ENCODE peak calls at places on chromosomes 5 and 9, in seven cellular contexts. One of them, this sample, is unnamed.
A peak's percentile ranks its signal among the peaks of the same experiment; 100 is the strongest.

GRCh38 chr5:169856571-169856970 is 123.7 kb downstream of the INSYN2B start:
- DNase-seq in endodermal cell: no peak
- DNase-seq in dorsolateral prefrontal cortex: no peak
- DNase-seq in glutamatergic neuron: no peak
- DNase-seq in T-helper 22 cell: no peak
- DNase-seq in ecto neural progenitor cell: no peak
- DNase-seq in T-cell: no peak
- DNase-seq in this sample: no peak

GRCh38 chr9:114989600-114990410 is 59.4 kb upstream of the TNFSF8 start:
- DNase-seq in endodermal cell: no peak
- DNase-seq in dorsolateral prefrontal cortex: no peak
- DNase-seq in glutamatergic neuron: no peak
- DNase-seq in T-helper 22 cell: peak; percentile 22
- DNase-seq in ecto neural progenitor cell: no peak
- DNase-seq in T-cell: peak; percentile 26
- DNase-seq in this sample: no peak

GRCh38 chr5:139985733-139986132 is 57.4 kb downstream of the NRG2 start:
- DNase-seq in endodermal cell: no peak
- DNase-seq in dorsolateral prefrontal cortex: no peak
- DNase-seq in glutamatergic neuron: no peak
- DNase-seq in T-helper 22 cell: no peak
- DNase-seq in ecto neural progenitor cell: no peak
- DNase-seq in T-cell: no peak
- DNase-seq in this sample: no peak

GRCh38 chr9:95383198-95383673 is 65.7 kb upstream of the FANCC start:
- DNase-seq in endodermal cell: peak; percentile 56
- DNase-seq in dorsolateral prefrontal cortex: no peak
- DNase-seq in glutamatergic neuron: no peak
- DNase-seq in T-helper 22 cell: no peak
- DNase-seq in ecto neural progenitor cell: no peak
- DNase-seq in T-cell: no peak
- DNase-seq in this sample: no peak

GRCh38 chr9:84277646-84278045 is 62.9 kb downstream of the SLC28A3 start:
- DNase-seq in endodermal cell: no peak
- DNase-seq in dorsolateral prefrontal cortex: no peak
- DNase-seq in glutamatergic neuron: no peak
- DNase-seq in T-helper 22 cell: no peak
- DNase-seq in ecto neural progenitor cell: no peak
- DNase-seq in T-cell: no peak
- DNase-seq in this sample: no peak

GRCh38 chr9:94086961-94087360 is 2.7 kb downstream of the PTPDC1 start:
- DNase-seq in endodermal cell: no peak
- DNase-seq in dorsolateral prefrontal cortex: no peak
- DNase-seq in glutamatergic neuron: no peak
- DNase-seq in T-helper 22 cell: no peak
- DNase-seq in ecto neural progenitor cell: no peak
- DNase-seq in T-cell: no peak
- DNase-seq in this sample: no peak

GRCh38 chr5:146306838-146307237 is 31.8 kb upstream of the POU4F3 start:
- DNase-seq in endodermal cell: no peak
- DNase-seq in dorsolateral prefrontal cortex: no peak
- DNase-seq in glutamatergic neuron: no peak
- DNase-seq in T-helper 22 cell: no peak
- DNase-seq in ecto neural progenitor cell: no peak
- DNase-seq in T-cell: no peak
- DNase-seq in this sample: no peak

GRCh38 chr9:124450241-124450924 is at the start of gene ADGRD2:
- DNase-seq in endodermal cell: peak; percentile 97
- DNase-seq in dorsolateral prefrontal cortex: no peak
- DNase-seq in glutamatergic neuron: peak; percentile 77
- DNase-seq in T-helper 22 cell: no peak
- DNase-seq in ecto neural progenitor cell: peak; percentile 87
- DNase-seq in T-cell: no peak
- DNase-seq in this sample: peak; percentile 89

GRCh38 chr5:174505621-174506020 is 218.8 kb upstream of the MSX2 start:
- DNase-seq in endodermal cell: no peak
- DNase-seq in dorsolateral prefrontal cortex: no peak
- DNase-seq in glutamatergic neuron: no peak
- DNase-seq in T-helper 22 cell: no peak
- DNase-seq in ecto neural progenitor cell: no peak
- DNase-seq in T-cell: no peak
- DNase-seq in this sample: no peak

GRCh38 chr9:86902606-86903460 is 44.5 kb downstream of the GAS1 start:
- DNase-seq in endodermal cell: peak; percentile 80
- DNase-seq in dorsolateral prefrontal cortex: no peak
- DNase-seq in glutamatergic neuron: peak; percentile 26
- DNase-seq in T-helper 22 cell: no peak
- DNase-seq in ecto neural progenitor cell: peak; percentile 83
- DNase-seq in T-cell: no peak
- DNase-seq in this sample: peak; percentile 57